ENCODE peak calls at places on chromosomes 6 and 20, in ten cellular contexts. Q is adrenal gland, G is IMR-90, X is OCI-LY7, Z is neural progenitor cell, K is endodermal cell, V is endothelial cell, M is foreskin fibroblast, N is cardiac fibroblast, B is AG09309. T is an unnamed sample.

GRCh38 chr6:161493731-161494130 is 219.9 kb upstream of the AGPAT4 start:
- DNase-seq in Q (no peak), G (no peak), X (no peak), Z (no peak), K (no peak), V (no peak), M (no peak), N (no peak), B (no peak), T (no peak)

GRCh38 chr20:46715292-46715756 is 5.9 kb downstream of the SLC2A10 start:
- DNase-seq in Q (no peak), G (peak; percentile 80), X (no peak), Z (peak; percentile 48), K (peak; percentile 87), V (peak; percentile 30), M (peak; percentile 42), N (peak; percentile 42), B (peak; percentile 68), T (peak; percentile 82)

GRCh38 chr6:48826884-48827701 is 636.0 kb downstream of the MMUT start:
- DNase-seq in Q (no peak), G (peak; percentile 97), X (no peak), Z (no peak), K (no peak), V (no peak), M (peak; percentile 87), N (peak; percentile 99), B (peak; percentile 92), T (peak; percentile 55)

GRCh38 chr6:89527634-89528033 is 94.7 kb downstream of the ANKRD6 start:
- DNase-seq in Q (no peak), G (no peak), X (no peak), Z (no peak), K (no peak), V (no peak), M (no peak), N (peak; percentile 15), B (no peak), T (no peak)

GRCh38 chr20:47795214-47795667 is 10.0 kb upstream of the SULF2 start:
- DNase-seq in Q (peak; percentile 83), G (no peak), X (no peak), Z (no peak), K (no peak), V (no peak), M (no peak), N (no peak), B (no peak), T (no peak)

GRCh38 chr6:121555201-121555600 is 119.8 kb downstream of the GJA1 start:
- DNase-seq in Q (no peak), G (no peak), X (no peak), Z (no peak), K (no peak), V (no peak), M (no peak), N (no peak), B (no peak), T (no peak)

GRCh38 chr20:50512323-50512722 is 2.1 kb downstream of the PTPN1 start:
- DNase-seq in Q (no peak), G (no peak), X (no peak), Z (no peak), K (no peak), V (no peak), M (no peak), N (no peak), B (no peak), T (no peak)

GRCh38 chr6:5181494-5182287 is 79.1 kb downstream of the LYRM4 start:
- DNase-seq in Q (no peak), G (no peak), X (no peak), Z (no peak), K (no peak), V (no peak), M (no peak), N (peak; percentile 52), B (no peak), T (no peak)

DNA sequence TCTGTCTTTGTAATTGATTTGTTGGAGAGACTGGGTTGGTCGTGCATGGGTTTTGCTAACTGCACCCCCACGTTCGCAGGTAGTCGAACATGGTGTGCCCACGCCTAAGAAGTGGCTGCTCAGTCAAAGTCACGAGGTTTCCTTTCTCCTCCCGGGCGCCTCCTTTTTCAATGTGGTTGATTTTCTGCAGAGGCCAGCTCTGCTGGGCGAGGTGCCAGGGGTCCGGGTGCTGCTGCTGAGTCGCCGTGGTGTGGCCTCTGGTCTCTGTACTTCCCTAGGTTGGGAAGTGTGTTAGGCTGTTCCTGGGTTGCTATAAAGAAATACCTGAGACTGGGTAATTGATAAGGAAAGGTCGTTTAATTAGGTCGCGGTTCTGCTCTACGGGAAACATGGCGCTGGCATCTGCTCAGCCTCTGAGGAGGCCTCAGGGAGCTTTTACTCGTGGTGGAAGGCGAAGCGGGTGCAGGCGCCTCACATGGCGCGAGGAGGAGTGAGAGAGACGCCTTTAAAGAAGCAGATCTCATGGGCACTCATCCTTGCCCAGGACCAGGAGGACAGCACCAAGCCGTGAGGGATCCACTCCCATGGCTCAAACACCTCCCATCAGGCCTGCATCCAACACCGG is 14.1 kb downstream of the OSBPL2 start:
- DNase-seq in Q (no peak), G (peak; percentile 22), X (no peak), Z (no peak), K (no peak), V (no peak), M (peak; percentile 20), N (peak; percentile 28), B (no peak), T (no peak)
- TF ChIP-seq CTCF in Q (no peak), G (no peak), X (no peak), Z (no peak), K (no peak), V (no peak), M (no peak), N (no peak), B (no peak), T (no peak)

DNA sequence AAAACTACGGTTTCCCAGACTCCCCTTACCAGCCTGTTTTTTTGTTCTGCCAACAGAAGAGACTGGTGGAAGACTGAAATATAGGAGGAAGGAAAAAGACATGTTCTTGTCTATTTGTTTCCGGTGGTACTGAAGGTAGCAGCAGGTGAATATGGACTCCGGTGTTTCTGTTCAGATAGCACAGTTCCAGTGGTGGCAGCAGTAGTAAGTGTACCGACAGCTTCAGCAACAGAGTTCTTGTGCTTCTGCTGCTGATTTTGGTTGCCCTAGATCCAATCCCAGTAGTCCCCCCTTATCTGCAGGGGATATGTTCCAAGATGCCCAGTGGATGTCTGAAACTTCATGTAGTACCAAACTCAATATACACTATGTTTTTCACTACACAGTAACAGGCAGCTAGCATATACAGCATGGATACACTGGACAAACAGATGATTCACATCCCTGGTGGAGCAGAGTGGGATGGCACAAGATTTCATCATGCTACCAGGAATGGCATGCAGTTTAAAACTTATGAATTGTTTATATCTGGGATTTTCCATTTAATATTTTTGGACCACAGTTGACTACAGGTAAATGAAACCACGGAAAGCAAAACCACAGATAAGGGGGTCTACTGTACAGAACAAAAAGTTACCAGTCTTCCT is 301.8 kb downstream of the BTBD9 start:
- DNase-seq in Q (no peak), G (peak; percentile 88), X (no peak), Z (no peak), K (no peak), V (no peak), M (peak; percentile 64), N (peak; percentile 78), B (peak; percentile 67), T (peak; percentile 56)
- TF ChIP-seq CTCF in Q (no peak), G (peak; percentile 36), X (no peak), Z (no peak), K (peak; percentile 35), V (no peak), M (peak; percentile 33), N (peak; percentile 48), B (peak; percentile 27), T (peak; percentile 15)

GRCh38 chr6:138943089-138943625 is 44.9 kb downstream of the REPS1 start:
- DNase-seq in Q (no peak), G (peak; percentile 13), X (no peak), Z (no peak), K (no peak), V (no peak), M (no peak), N (no peak), B (no peak), T (no peak)

GRCh38 chr6:138944412-138944811 is 43.6 kb downstream of the REPS1 start:
- DNase-seq in Q (no peak), G (peak; percentile 83), X (no peak), Z (no peak), K (no peak), V (no peak), M (peak; percentile 38), N (peak; percentile 78), B (no peak), T (no peak)

GRCh38 chr6:138948028-138948427 is 40.0 kb downstream of the REPS1 start:
- DNase-seq in Q (no peak), G (no peak), X (no peak), Z (no peak), K (no peak), V (no peak), M (no peak), N (peak; percentile 39), B (no peak), T (no peak)

GRCh38 chr6:138948780-138949179 is 39.3 kb downstream of the REPS1 start:
- DNase-seq in Q (no peak), G (no peak), X (no peak), Z (no peak), K (no peak), V (no peak), M (no peak), N (no peak), B (no peak), T (no peak)

GRCh38 chr6:138945354-138945753 is 42.7 kb downstream of the REPS1 start:
- DNase-seq in Q (no peak), G (no peak), X (no peak), Z (no peak), K (peak; percentile 56), V (peak; percentile 24), M (no peak), N (no peak), B (no peak), T (no peak)
- TF ChIP-seq CTCF in Q (no peak), G (no peak), X (peak; percentile 54), Z (peak; percentile 36), K (peak; percentile 69), V (peak; percentile 67), M (no peak), N (peak; percentile 25), B (no peak), T (no peak)

GRCh38 chr6:32195902-32196681 is 3.6 kb upstream of the GPSM3 start:
- DNase-seq in Q (peak; percentile 90), G (peak; percentile 88), X (peak; percentile 73), Z (peak; percentile 93), K (peak; percentile 95), V (peak; percentile 90), M (peak; percentile 69), N (peak; percentile 95), B (peak; percentile 21), T (peak; percentile 59)

GRCh38 chr6:32194825-32195651 is 2.6 kb upstream of the GPSM3 start:
- DNase-seq in Q (no peak), G (peak; percentile 62), X (peak; percentile 71), Z (peak; percentile 53), K (peak; percentile 71), V (peak; percentile 31), M (peak; percentile 45), N (peak; percentile 79), B (peak; percentile 18), T (peak; percentile 19)

GRCh38 chr6:32194388-32194787 is 1.9 kb upstream of the GPSM3 start:
- DNase-seq in Q (no peak), G (no peak), X (no peak), Z (no peak), K (no peak), V (no peak), M (no peak), N (no peak), B (no peak), T (no peak)

GRCh38 chr6:32196682-32197616 is 4.5 kb upstream of the GPSM3 start:
- DNase-seq in Q (no peak), G (peak; percentile 12), X (no peak), Z (peak; percentile 29), K (no peak), V (no peak), M (no peak), N (peak; percentile 28), B (no peak), T (no peak)

DNA sequence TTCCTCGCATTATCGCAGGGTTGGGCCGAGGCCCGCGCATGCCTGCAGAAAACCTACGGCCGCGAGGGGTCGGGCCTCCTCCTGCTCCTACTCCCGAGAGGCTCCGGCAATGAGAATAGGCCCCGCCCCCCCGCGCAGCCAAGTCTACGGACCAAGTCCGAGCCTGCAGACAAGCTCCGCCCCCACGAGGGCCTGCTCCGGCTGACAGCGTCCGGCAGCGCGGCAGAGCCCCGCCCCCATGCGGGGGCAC is 3.1 kb upstream of the GPSM3 start:
- DNase-seq in Q (peak; percentile 100), G (peak; percentile 99), X (peak; percentile 100), Z (peak; percentile 100), K (peak; percentile 100), V (peak; percentile 99), M (peak; percentile 100), N (peak; percentile 100), B (peak; percentile 99), T (peak; percentile 100)
- TF ChIP-seq CTCF in Q (no peak), G (peak; percentile 49), X (no peak), Z (peak; percentile 34), K (peak; percentile 45), V (no peak), M (peak; percentile 53), N (peak; percentile 63), B (peak; percentile 60), T (peak; percentile 32)